ENCODE peak calls at places on chromosomes 16 and 17, in five cellular contexts. One of them, this sample, is unnamed.
A peak's percentile ranks its signal among the peaks of the same experiment; 100 is the strongest.

GRCh38 chr17:79615926-79616325 is 5.1 kb upstream of the RBFOX3 start:
- DNase-seq in stomach: no peak
- DNase-seq in psoas muscle: peak; percentile 24
- DNase-seq in COLO829: no peak
- DNase-seq in spleen: peak; percentile 47
- DNase-seq in this sample: no peak

GRCh38 chr17:27293359-27293897 is 486 bp upstream of the WSB1 start:
- DNase-seq in spleen: peak; percentile 89
- DNase-seq in psoas muscle: no peak
- DNase-seq in COLO829: no peak
- DNase-seq in stomach: no peak
- DNase-seq in this sample: no peak

GRCh38 chr17:9763643-9764042 is 27.7 kb downstream of the DHRS7C start:
- DNase-seq in stomach: no peak
- DNase-seq in COLO829: no peak
- DNase-seq in spleen: no peak
- DNase-seq in psoas muscle: no peak
- DNase-seq in this sample: no peak

GRCh38 chr17:72534776-72535175 is 414.0 kb downstream of the SOX9 start:
- DNase-seq in spleen: no peak
- DNase-seq in psoas muscle: no peak
- DNase-seq in stomach: no peak
- DNase-seq in COLO829: no peak
- DNase-seq in this sample: no peak

GRCh38 chr16:63447121-63447520 is 1410.9 kb upstream of the CDH8 start:
- DNase-seq in COLO829: no peak
- DNase-seq in spleen: no peak
- DNase-seq in stomach: no peak
- DNase-seq in psoas muscle: no peak
- DNase-seq in this sample: no peak

GRCh38 chr17:76265624-76266243 is 586 bp downstream of the UBALD2 start:
- DNase-seq in COLO829: no peak
- DNase-seq in psoas muscle: peak; percentile 84
- DNase-seq in stomach: peak; percentile 76
- DNase-seq in spleen: peak; percentile 92
- DNase-seq in this sample: peak; percentile 65

GRCh38 chr17:9755083-9755482 is 36.3 kb downstream of the DHRS7C start:
- DNase-seq in stomach: no peak
- DNase-seq in spleen: no peak
- DNase-seq in psoas muscle: no peak
- DNase-seq in COLO829: no peak
- DNase-seq in this sample: no peak

GRCh38 chr16:3188925-3189825 is 1.2 kb downstream of the OR1F1 start:
- DNase-seq in spleen: peak; percentile 74
- DNase-seq in psoas muscle: no peak
- DNase-seq in COLO829: no peak
- DNase-seq in stomach: no peak
- DNase-seq in this sample: peak; percentile 48

GRCh38 chr17:15350777-15351486 is 9.5 kb upstream of the TEKT3 start:
- DNase-seq in COLO829: no peak
- DNase-seq in stomach: no peak
- DNase-seq in psoas muscle: no peak
- DNase-seq in spleen: no peak
- DNase-seq in this sample: no peak

GRCh38 chr17:19641687-19642372 is 6.7 kb upstream of the ALDH3A2 start:
- DNase-seq in COLO829: no peak
- DNase-seq in stomach: no peak
- DNase-seq in spleen: no peak
- DNase-seq in psoas muscle: no peak
- DNase-seq in this sample: no peak

GRCh38 chr16:30354423-30355143 is 525 bp downstream of the CD2BP2 start:
- DNase-seq in COLO829: no peak
- DNase-seq in spleen: peak; percentile 78
- DNase-seq in stomach: no peak
- DNase-seq in psoas muscle: no peak
- DNase-seq in this sample: peak; percentile 9

GRCh38 chr17:69331746-69332145 is 4.8 kb upstream of the ABCA5 start:
- DNase-seq in COLO829: no peak
- DNase-seq in psoas muscle: no peak
- DNase-seq in stomach: no peak
- DNase-seq in spleen: no peak
- DNase-seq in this sample: peak; percentile 1

GRCh38 chr16:14501331-14502255 is 128.5 kb downstream of the PARN start:
- DNase-seq in COLO829: peak; percentile 84
- DNase-seq in spleen: no peak
- DNase-seq in stomach: peak; percentile 89
- DNase-seq in psoas muscle: peak; percentile 95
- DNase-seq in this sample: peak; percentile 99

GRCh38 chr16:2388875-2389433 is 40.3 kb upstream of the CCNF start:
- DNase-seq in spleen: no peak
- DNase-seq in COLO829: no peak
- DNase-seq in stomach: peak; percentile 84
- DNase-seq in psoas muscle: no peak
- DNase-seq in this sample: no peak

GRCh38 chr16:20902426-20902825 is 1.9 kb downstream of the LYRM1 start:
- DNase-seq in stomach: no peak
- DNase-seq in spleen: no peak
- DNase-seq in psoas muscle: no peak
- DNase-seq in COLO829: no peak
- DNase-seq in this sample: no peak

GRCh38 chr17:20206068-20206467 is 196.9 kb downstream of the SPECC1 start:
- DNase-seq in spleen: no peak
- DNase-seq in psoas muscle: no peak
- DNase-seq in stomach: no peak
- DNase-seq in COLO829: no peak
- DNase-seq in this sample: peak; percentile 47

GRCh38 chr17:73462830-73463229 is 151.0 kb upstream of the CDC42EP4 start:
- DNase-seq in COLO829: no peak
- DNase-seq in stomach: no peak
- DNase-seq in spleen: no peak
- DNase-seq in psoas muscle: no peak
- DNase-seq in this sample: no peak

GRCh38 chr16:78113258-78113657 is 13.8 kb downstream of the WWOX start:
- DNase-seq in spleen: no peak
- DNase-seq in stomach: no peak
- DNase-seq in psoas muscle: no peak
- DNase-seq in COLO829: no peak
- DNase-seq in this sample: no peak

GRCh38 chr16:75011634-75012307 is 12.9 kb downstream of the ZNRF1 start:
- DNase-seq in spleen: no peak
- DNase-seq in COLO829: peak; percentile 67
- DNase-seq in stomach: no peak
- DNase-seq in psoas muscle: no peak
- DNase-seq in this sample: peak; percentile 75

GRCh38 chr16:54194008-54194731 is 92.4 kb downstream of the IRX3 start:
- DNase-seq in stomach: peak; percentile 58
- DNase-seq in COLO829: no peak
- DNase-seq in psoas muscle: peak; percentile 94
- DNase-seq in spleen: no peak
- DNase-seq in this sample: peak; percentile 86

GRCh38 chr17:79777844-79778503 is at the start of gene CBX2:
- DNase-seq in COLO829: peak; percentile 86
- DNase-seq in psoas muscle: peak; percentile 87
- DNase-seq in stomach: peak; percentile 77
- DNase-seq in spleen: peak; percentile 92
- DNase-seq in this sample: peak; percentile 69

GRCh38 chr17:47776330-47777197 is 43.5 kb downstream of the TBX21 start:
- DNase-seq in spleen: no peak
- DNase-seq in stomach: no peak
- DNase-seq in COLO829: peak; percentile 64
- DNase-seq in psoas muscle: no peak
- DNase-seq in this sample: peak; percentile 52

GRCh38 chr16:89343501-89344291 is 126.2 kb downstream of the ZNF778 start:
- DNase-seq in psoas muscle: peak; percentile 55
- DNase-seq in stomach: no peak
- DNase-seq in COLO829: no peak
- DNase-seq in spleen: no peak
- DNase-seq in this sample: peak; percentile 72

GRCh38 chr17:72702998-72703397 is 389.5 kb downstream of the SLC39A11 start:
- DNase-seq in COLO829: no peak
- DNase-seq in stomach: no peak
- DNase-seq in psoas muscle: no peak
- DNase-seq in spleen: no peak
- DNase-seq in this sample: no peak

GRCh38 chr16:19210968-19211367 is 42.9 kb downstream of the SYT17 start:
- DNase-seq in stomach: no peak
- DNase-seq in COLO829: no peak
- DNase-seq in spleen: peak; percentile 77
- DNase-seq in psoas muscle: no peak
- DNase-seq in this sample: no peak

GRCh38 chr17:76772842-76773521 is 35.1 kb downstream of the MFSD11 start:
- DNase-seq in stomach: no peak
- DNase-seq in psoas muscle: no peak
- DNase-seq in COLO829: peak; percentile 38
- DNase-seq in spleen: no peak
- DNase-seq in this sample: peak; percentile 61

GRCh38 chr17:68334393-68334792 is 43.1 kb downstream of the ARSG start:
- DNase-seq in stomach: no peak
- DNase-seq in COLO829: no peak
- DNase-seq in psoas muscle: no peak
- DNase-seq in spleen: no peak
- DNase-seq in this sample: no peak

GRCh38 chr17:27422601-27423000 is 33.6 kb upstream of the KSR1 start:
- DNase-seq in COLO829: no peak
- DNase-seq in stomach: no peak
- DNase-seq in spleen: no peak
- DNase-seq in psoas muscle: no peak
- DNase-seq in this sample: no peak

GRCh38 chr16:15556130-15556529 is 86.8 kb downstream of the MARF1 start:
- DNase-seq in spleen: no peak
- DNase-seq in stomach: no peak
- DNase-seq in COLO829: no peak
- DNase-seq in psoas muscle: no peak
- DNase-seq in this sample: no peak

GRCh38 chr17:62562656-62563055 is 64.8 kb upstream of the MRC2 start:
- DNase-seq in spleen: no peak
- DNase-seq in COLO829: no peak
- DNase-seq in psoas muscle: no peak
- DNase-seq in stomach: no peak
- DNase-seq in this sample: peak; percentile 50

GRCh38 chr16:11913425-11914079 is 2.2 kb downstream of the GSPT1 start:
- DNase-seq in COLO829: no peak
- DNase-seq in spleen: no peak
- DNase-seq in stomach: no peak
- DNase-seq in psoas muscle: no peak
- DNase-seq in this sample: peak; percentile 38

GRCh38 chr17:66842959-66843358 is 8.0 kb downstream of the CACNG5 start:
- DNase-seq in stomach: no peak
- DNase-seq in psoas muscle: no peak
- DNase-seq in COLO829: no peak
- DNase-seq in spleen: no peak
- DNase-seq in this sample: no peak

GRCh38 chr17:73191443-73192218 is 1.2 kb upstream of the COG1 start:
- DNase-seq in psoas muscle: peak; percentile 74
- DNase-seq in COLO829: peak; percentile 72
- DNase-seq in spleen: no peak
- DNase-seq in stomach: peak; percentile 72
- DNase-seq in this sample: peak; percentile 77

GRCh38 chr17:56172517-56172982 is 19.3 kb downstream of the ANKFN1 start:
- DNase-seq in psoas muscle: peak; percentile 92
- DNase-seq in spleen: no peak
- DNase-seq in stomach: no peak
- DNase-seq in COLO829: no peak
- DNase-seq in this sample: peak; percentile 86

GRCh38 chr17:44197980-44198720 is 1.5 kb downstream of the ATXN7L3 start:
- DNase-seq in spleen: peak; percentile 83
- DNase-seq in psoas muscle: peak; percentile 53
- DNase-seq in COLO829: no peak
- DNase-seq in stomach: no peak
- DNase-seq in this sample: peak; percentile 81

GRCh38 chr16:66599726-66600125 is 4.8 kb upstream of the CMTM3 start:
- DNase-seq in stomach: no peak
- DNase-seq in COLO829: no peak
- DNase-seq in spleen: no peak
- DNase-seq in psoas muscle: no peak
- DNase-seq in this sample: no peak

GRCh38 chr16:56783332-56783731 is 53.4 kb downstream of the NUP93 start:
- DNase-seq in stomach: no peak
- DNase-seq in psoas muscle: no peak
- DNase-seq in spleen: no peak
- DNase-seq in COLO829: no peak
- DNase-seq in this sample: no peak

This sample was measured in myocyte.